ENCODE peak calls at places on chromosomes 16 and 17, in nine cellular contexts. Y, X, V, H, Z, P, Q, U and R are unnamed samples.

GRCh38 chr17:79670537-79671386 is 59.9 kb upstream of the RBFOX3 start:
- DNase-seq in Y (no peak), X (peak), V (no peak), H (no peak), Z (peak), P (no peak), Q (no peak), U (no peak), R (no peak)

GRCh38 chr16:86387461-86388440 is 122.6 kb upstream of the FOXF1 start:
- DNase-seq in Y (no peak), X (no peak), V (no peak), H (no peak), Z (no peak), P (no peak), Q (no peak), U (peak), R (peak)

GRCh38 chr17:39776267-39776666 is 38.5 kb downstream of the GRB7 start:
- DNase-seq in Y (no peak), X (no peak), V (no peak), H (no peak), Z (no peak), P (no peak), Q (no peak), U (no peak), R (no peak)

GRCh38 chr16:87860553-87861299 is 8.6 kb downstream of the SLC7A5 start:
- DNase-seq in Y (no peak), X (peak), V (no peak), H (no peak), Z (no peak), P (no peak), Q (no peak), U (peak), R (no peak)

GRCh38 chr16:56610017-56610608 is 1.7 kb downstream of the MT2A start:
- DNase-seq in Y (peak), X (peak), V (no peak), H (peak), Z (no peak), P (peak), Q (no peak), U (peak), R (peak)

GRCh38 chr17:18257747-18258355 is 687 bp downstream of the FLII start:
- DNase-seq in Y (peak), X (peak), V (peak), H (no peak), Z (peak), P (peak), Q (peak), U (peak), R (peak)

GRCh38 chr17:78546476-78546875 is 30.7 kb downstream of the DNAH17 start:
- DNase-seq in Y (no peak), X (no peak), V (no peak), H (no peak), Z (no peak), P (no peak), Q (no peak), U (no peak), R (no peak)

GRCh38 chr17:45639297-45639849 is 144.7 kb upstream of the CRHR1 start:
- DNase-seq in Y (no peak), X (no peak), V (no peak), H (no peak), Z (no peak), P (no peak), Q (no peak), U (no peak), R (no peak)

GRCh38 chr16:73230651-73231050 is 182.7 kb upstream of the ZFHX3 start:
- DNase-seq in Y (no peak), X (no peak), V (no peak), H (no peak), Z (no peak), P (no peak), Q (no peak), U (no peak), R (no peak)

GRCh38 chr16:10992112-10992511 is 47.7 kb downstream of the CLEC16A start:
- DNase-seq in Y (no peak), X (no peak), V (no peak), H (no peak), Z (no peak), P (no peak), Q (no peak), U (no peak), R (no peak)

GRCh38 chr17:32264140-32264799 is 1.4 kb upstream of the RHBDL3 start:
- DNase-seq in Y (no peak), X (no peak), V (no peak), H (no peak), Z (no peak), P (no peak), Q (no peak), U (peak), R (no peak)
- TF ChIP-seq CTCF in Y (no peak), X (no peak), V (peak), H (no peak), Z (no peak), P (no peak), Q (no peak), U (no peak), R (no peak)

DNA sequence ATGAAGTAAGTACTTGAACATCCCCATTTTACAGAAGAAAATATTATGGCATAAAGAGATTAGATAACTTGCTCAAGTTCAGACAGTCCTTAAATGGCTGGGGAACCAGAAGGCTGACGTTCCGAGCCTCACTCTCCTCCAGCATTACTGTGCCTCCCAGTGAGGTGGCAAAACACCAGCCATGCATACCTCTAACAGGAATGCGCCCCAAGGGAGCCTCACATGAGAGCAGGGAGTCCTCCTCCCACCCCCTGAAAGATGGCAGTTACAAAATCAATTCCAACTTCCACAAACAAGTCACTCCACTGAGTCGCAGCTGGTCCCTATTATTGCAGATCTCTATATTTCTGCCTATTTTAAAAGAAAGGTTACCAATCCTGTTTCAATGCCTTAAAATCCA is 55.6 kb downstream of the ANKFY1 start:
- DNase-seq in Y (no peak), X (no peak), V (no peak), H (no peak), Z (no peak), P (peak), Q (no peak), U (no peak), R (no peak)
- H3K27ac ChIP-seq in Y (no peak), X (no peak), V (no peak), H (no peak), Z (peak), P (peak), Q (no peak), U (no peak), R (no peak)

DNA sequence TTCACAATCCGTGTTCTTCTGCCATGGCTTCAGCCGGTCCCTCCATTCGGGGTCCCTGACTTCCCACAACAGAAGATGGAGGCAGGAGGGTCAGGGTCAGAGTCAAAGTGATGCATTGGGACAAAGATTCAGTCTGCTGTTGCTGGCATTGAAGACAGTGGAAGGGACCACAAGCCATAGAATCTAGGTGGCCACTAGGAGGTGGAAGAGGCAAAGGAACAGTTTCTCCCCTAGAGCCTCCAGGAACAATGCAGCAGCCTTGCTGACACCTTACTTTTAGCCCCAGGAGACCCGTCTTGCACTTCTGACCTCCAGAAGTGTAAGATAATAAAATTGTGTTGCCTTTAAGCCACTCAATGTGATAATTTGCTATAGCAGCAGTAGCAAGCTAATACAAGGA is 55.9 kb downstream of the MFSD11 start:
- DNase-seq in Y (no peak), X (no peak), V (no peak), H (no peak), Z (no peak), P (no peak), Q (no peak), U (peak), R (no peak)
- TF ChIP-seq CTCF in Y (no peak), X (peak), V (peak), H (no peak), Z (no peak), P (no peak), Q (no peak), U (peak), R (no peak)

GRCh38 chr16:69328854-69329316 is 1.5 kb downstream of the PDF start:
- DNase-seq in Y (no peak), X (peak), V (no peak), H (no peak), Z (no peak), P (no peak), Q (no peak), U (no peak), R (peak)
- H3K27ac ChIP-seq in Y (peak), X (peak), V (no peak), H (no peak), Z (no peak), P (no peak), Q (peak), U (peak), R (peak)

GRCh38 chr16:29807426-29808218 is 1.3 kb downstream of the MAZ start:
- DNase-seq in Y (peak), X (peak), V (peak), H (peak), Z (peak), P (peak), Q (peak), U (peak), R (peak)
- TF ChIP-seq CTCF in Y (peak), X (peak), V (peak), H (peak), Z (peak), P (peak), Q (peak), U (peak), R (peak)

DNA sequence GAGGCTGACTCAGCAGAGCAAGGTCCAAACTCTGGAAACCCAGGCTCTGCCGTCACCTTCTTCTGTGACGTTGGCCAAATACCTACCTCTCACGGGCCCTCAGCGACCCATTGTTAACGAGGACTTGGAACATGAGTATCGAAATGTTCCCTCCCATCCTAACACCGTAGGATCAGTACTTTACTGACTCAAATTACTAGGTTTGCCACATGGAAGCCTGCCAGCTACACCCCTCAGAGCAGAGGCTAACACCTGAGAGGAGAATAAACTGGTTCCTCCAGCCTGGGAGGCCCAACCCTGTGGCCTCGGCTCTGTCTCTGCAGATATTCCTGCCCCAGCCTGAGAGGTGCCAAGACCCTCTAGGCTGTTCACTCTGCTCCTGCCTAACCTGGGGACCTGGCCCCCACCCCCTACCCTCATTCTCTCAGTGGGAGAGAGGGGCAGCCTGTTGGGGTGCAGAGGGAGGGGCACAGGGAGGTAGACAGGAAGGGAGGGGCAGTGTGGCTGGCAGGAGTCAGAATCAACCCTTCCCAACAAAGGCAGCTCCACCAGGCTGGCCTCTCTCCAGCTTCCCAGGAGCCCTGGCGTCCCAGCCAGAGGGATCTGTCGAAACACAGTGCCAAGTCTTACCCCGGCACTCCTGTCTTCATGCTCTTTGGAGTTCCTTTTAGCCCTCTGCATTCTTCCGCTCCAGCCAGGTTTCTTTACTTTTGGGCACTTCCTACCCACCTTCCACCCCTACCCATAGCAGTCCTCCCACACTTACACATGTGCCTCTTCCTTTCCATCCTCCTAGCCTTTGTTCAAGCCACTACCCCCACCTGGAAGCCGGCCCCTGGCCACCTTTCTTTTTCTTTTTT is 4.2 kb downstream of the PITPNM3 start:
- DNase-seq in Y (peak), X (peak), V (no peak), H (no peak), Z (no peak), P (no peak), Q (no peak), U (no peak), R (peak)
- H3K27ac ChIP-seq in Y (peak), X (peak), V (no peak), H (no peak), Z (no peak), P (no peak), Q (no peak), U (no peak), R (peak)

GRCh38 chr17:67246398-67246647 is 1.3 kb upstream of the HELZ start:
- DNase-seq in Y (no peak), X (no peak), V (no peak), H (no peak), Z (no peak), P (no peak), Q (no peak), U (no peak), R (no peak)

GRCh38 chr17:67245073-67245693 is at the start of gene HELZ:
- DNase-seq in Y (peak), X (peak), V (peak), H (peak), Z (peak), P (peak), Q (peak), U (peak), R (peak)

GRCh38 chr17:67244621-67245072 is 349 bp downstream of the HELZ start:
- DNase-seq in Y (no peak), X (no peak), V (no peak), H (no peak), Z (peak), P (peak), Q (no peak), U (no peak), R (no peak)

GRCh38 chr17:67246648-67247415 is 1.8 kb upstream of the HELZ start:
- DNase-seq in Y (peak), X (peak), V (no peak), H (no peak), Z (no peak), P (peak), Q (no peak), U (peak), R (peak)

GRCh38 chr17:67245694-67246397 is 850 bp upstream of the HELZ start:
- DNase-seq in Y (peak), X (peak), V (no peak), H (no peak), Z (peak), P (peak), Q (peak), U (peak), R (peak)
- TF ChIP-seq CTCF in Y (no peak), X (no peak), V (no peak), H (no peak), Z (peak), P (no peak), Q (no peak), U (peak), R (no peak)

DNA sequence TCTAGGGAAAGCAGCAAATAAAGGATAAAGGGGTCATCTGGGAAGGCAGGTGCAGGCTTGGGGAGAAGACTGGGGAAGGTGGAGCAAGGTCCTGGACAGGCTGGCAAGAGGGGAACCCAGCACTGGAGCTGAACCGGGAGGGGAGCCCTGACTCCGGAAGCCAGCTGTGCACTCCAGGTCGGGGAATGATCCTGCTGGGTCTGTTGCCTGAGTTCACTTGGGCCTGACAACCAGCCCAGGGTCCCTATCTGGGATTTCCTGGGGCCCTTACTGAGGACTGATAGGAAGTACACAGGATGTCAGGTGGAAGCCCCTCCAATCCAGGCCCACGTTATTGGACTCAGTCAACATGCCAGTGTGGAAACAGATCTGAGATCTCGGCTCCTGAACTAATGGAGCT is 19.7 kb upstream of the PITPNM3 start:
- DNase-seq in Y (no peak), X (no peak), V (no peak), H (no peak), Z (no peak), P (no peak), Q (no peak), U (no peak), R (no peak)
- H3K27ac ChIP-seq in Y (peak), X (peak), V (no peak), H (no peak), Z (no peak), P (no peak), Q (peak), U (no peak), R (peak)

GRCh38 chr17:31068291-31068690 is 26.5 kb upstream of the NF1 start:
- DNase-seq in Y (peak), X (no peak), V (no peak), H (no peak), Z (no peak), P (peak), Q (peak), U (peak), R (no peak)
- TF ChIP-seq CTCF in Y (no peak), X (peak), V (peak), H (peak), Z (peak), P (peak), Q (no peak), U (peak), R (no peak)